ENCODE peak calls at places on chromosomes 11 and 22, in five cellular contexts. W, Q, R, K and D are unnamed samples.

GRCh38 chr11:503179-503981 is 3.7 kb downstream of the RNH1 start:
- DNase-seq in W (no peak), Q (no peak), R (no peak), K (no peak), D (no peak)

GRCh38 chr11:130459521-130459920 is 11.1 kb downstream of the ADAMTS15 start:
- DNase-seq in W (no peak), Q (no peak), R (no peak), K (no peak), D (no peak)

GRCh38 chr11:107196732-107197131 is 178.5 kb upstream of the GUCY1A2 start:
- DNase-seq in W (no peak), Q (no peak), R (no peak), K (no peak), D (no peak)

GRCh38 chr22:41146573-41146972 is 54.2 kb downstream of the EP300 start:
- DNase-seq in W (no peak), Q (no peak), R (no peak), K (no peak), D (no peak)

GRCh38 chr11:118939948-118940598 is 14.3 kb upstream of the BCL9L start:
- DNase-seq in W (no peak), Q (no peak), R (no peak), K (no peak), D (no peak)

GRCh38 chr11:45887587-45887986 is 2.1 kb downstream of the MAPK8IP1 start:
- DNase-seq in W (no peak), Q (no peak), R (no peak), K (no peak), D (no peak)

GRCh38 chr11:124233376-124233775 is 7.5 kb upstream of the OR8G1 start:
- DNase-seq in W (no peak), Q (no peak), R (no peak), K (no peak), D (no peak)

GRCh38 chr22:28029201-28029948 is 110.3 kb upstream of the PITPNB start:
- DNase-seq in W (no peak), Q (no peak), R (peak; percentile 95), K (peak; percentile 45), D (peak; percentile 52)

GRCh38 chr11:119389611-119390254 is 8.2 kb upstream of the USP2 start:
- DNase-seq in W (no peak), Q (no peak), R (no peak), K (no peak), D (no peak)

GRCh38 chr11:63918576-63919171 is 1.7 kb upstream of the RCOR2 start:
- DNase-seq in W (no peak), Q (no peak), R (no peak), K (no peak), D (peak; percentile 43)

GRCh38 chr11:77140231-77140959 is 12.3 kb downstream of the MYO7A start:
- DNase-seq in W (peak; percentile 32), Q (no peak), R (no peak), K (peak; percentile 56), D (no peak)

GRCh38 chr11:1777737-1778136 is 14.0 kb upstream of the CTSD start:
- DNase-seq in W (no peak), Q (no peak), R (no peak), K (no peak), D (no peak)

GRCh38 chr22:50175191-50175461 is 4.6 kb downstream of the PANX2 start:
- DNase-seq in W (no peak), Q (no peak), R (no peak), K (no peak), D (no peak)

GRCh38 chr11:47477323-47477722 is 28.4 kb upstream of the RAPSN start:
- DNase-seq in W (no peak), Q (no peak), R (no peak), K (no peak), D (peak; percentile 19)

GRCh38 chr22:44585559-44586121 is 87.6 kb upstream of the RTL6 start:
- DNase-seq in W (no peak), Q (no peak), R (no peak), K (no peak), D (no peak)

GRCh38 chr22:38110863-38111852 is 674 bp upstream of the BAIAP2L2 start:
- DNase-seq in W (no peak), Q (no peak), R (no peak), K (no peak), D (no peak)